ENCODE peak calls at places on chromosomes 6 and 20, in six cellular contexts. L is neuronal stem cell, P is brain microvascular endothelial cell, I is GM12865, K is fibroblast of the aortic adventitia, Y is heart right ventricle. D is an unnamed sample.

GRCh38 chr6:134041093-134041492 is 11.3 kb downstream of the SLC2A12 start:
- DNase-seq in I (no peak), K (peak; percentile 67), Y (no peak), P (peak; percentile 50), L (no peak), D (peak; percentile 81)

GRCh38 chr6:37860226-37860839 is 40.8 kb downstream of the ZFAND3 start:
- DNase-seq in Y (peak; percentile 34), L (no peak), P (peak; percentile 47), I (peak; percentile 32), K (peak; percentile 72), D (peak; percentile 70)

GRCh38 chr6:89208551-89208950 is 8.6 kb downstream of the GABRR1 start:
- DNase-seq in Y (peak; percentile 10), K (no peak), I (no peak), P (no peak), L (no peak), D (peak; percentile 2)

GRCh38 chr6:17385660-17386059 is 7.7 kb upstream of the CAP2 start:
- DNase-seq in L (no peak), I (no peak), Y (no peak), P (peak; percentile 68), K (no peak), D (peak; percentile 49)

GRCh38 chr6:17705778-17706579 is 746 bp downstream of the NUP153 start:
- DNase-seq in K (peak; percentile 56), P (peak; percentile 33), Y (peak; percentile 61), I (peak; percentile 96), L (peak; percentile 69), D (peak; percentile 69)

GRCh38 chr6:112296122-112296521 is 41.8 kb upstream of the LAMA4 start:
- DNase-seq in K (peak; percentile 47), I (peak; percentile 12), P (peak; percentile 84), L (no peak), Y (no peak), D (peak; percentile 74)

GRCh38 chr20:48208176-48208575 is 422.9 kb upstream of the SULF2 start:
- DNase-seq in P (no peak), I (no peak), L (no peak), K (no peak), Y (no peak), D (no peak)

GRCh38 chr6:70398783-70399730 is 14.3 kb upstream of the FAM135A start:
- DNase-seq in I (no peak), P (peak; percentile 27), K (peak; percentile 27), L (no peak), Y (peak; percentile 13), D (peak; percentile 59)

GRCh38 chr6:107103082-107103481 is 12.2 kb downstream of the BEND3 start:
- DNase-seq in Y (no peak), I (no peak), L (no peak), P (no peak), K (no peak), D (no peak)

GRCh38 chr6:25449774-25450173 is 170.6 kb downstream of the CARMIL1 start:
- DNase-seq in K (no peak), P (peak; percentile 14), I (no peak), L (no peak), Y (no peak), D (peak; percentile 59)

GRCh38 chr6:14202947-14203346 is 85.4 kb downstream of the CD83 start:
- DNase-seq in P (no peak), K (no peak), Y (no peak), L (no peak), I (no peak), D (no peak)

GRCh38 chr20:8473459-8473858 is 341.4 kb downstream of the PLCB1 start:
- DNase-seq in P (no peak), I (no peak), K (peak; percentile 14), Y (peak; percentile 4), L (no peak), D (no peak)

GRCh38 chr6:152378154-152378553 is 259.0 kb downstream of the SYNE1 start:
- DNase-seq in K (no peak), L (no peak), I (no peak), P (peak; percentile 44), Y (no peak), D (peak; percentile 54)
- H3K4me3 ChIP-seq in K (peak overlapping the region; percentile 57), L (no peak overlapping the region), I (no peak overlapping the region), P (peak overlapping the region; percentile 21), Y (no peak overlapping the region), D (no peak overlapping the region)

DNA sequence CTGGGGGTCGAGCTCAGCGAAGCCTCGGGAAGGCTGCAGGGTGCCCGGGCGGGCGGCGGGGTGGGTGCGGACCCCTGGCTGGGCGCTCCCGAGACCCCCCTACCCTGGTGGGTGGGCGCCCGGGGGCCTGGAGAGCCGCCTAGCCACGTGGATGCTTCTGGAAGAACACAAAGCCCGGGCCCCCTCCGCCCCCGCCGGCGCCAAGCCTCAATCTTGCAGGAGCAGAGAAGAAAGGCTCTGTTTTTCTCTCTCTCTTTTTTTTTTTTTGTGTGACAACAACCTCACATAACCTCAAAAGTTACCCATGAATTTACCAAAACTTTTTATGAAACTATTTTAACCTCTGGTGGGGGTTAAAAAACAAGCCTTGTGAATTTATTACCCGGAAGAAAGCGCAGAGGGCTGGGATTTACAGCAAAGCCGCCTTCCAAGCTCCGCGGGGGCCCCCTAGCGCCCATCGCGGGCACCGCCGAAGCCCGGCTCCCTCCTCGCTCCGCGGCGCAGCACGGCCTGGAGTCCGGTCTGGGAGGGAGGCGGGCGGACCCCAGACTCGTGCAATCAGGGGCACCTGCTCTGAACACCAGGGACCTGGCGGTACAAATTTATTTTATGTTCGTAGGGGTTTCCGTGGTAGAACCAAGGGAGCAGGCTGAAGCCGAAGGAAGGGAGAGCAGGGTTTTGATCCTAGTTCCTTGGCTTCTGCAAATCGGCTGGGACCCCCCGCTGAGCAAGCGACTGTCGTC is 58.8 kb downstream of the ZNF831 start:
- DNase-seq in I (peak; percentile 76), P (peak; percentile 57), Y (peak; percentile 77), L (peak; percentile 82), K (peak; percentile 76), D (peak; percentile 83)
- H3K4me3 ChIP-seq in I (peak overlapping the region; percentile 57), P (peak overlapping the region; percentile 49), Y (peak overlapping the region; percentile 61), L (peak overlapping the region; percentile 11), K (peak overlapping the region; percentile 62), D (peak overlapping the region; percentile 56)

DNA sequence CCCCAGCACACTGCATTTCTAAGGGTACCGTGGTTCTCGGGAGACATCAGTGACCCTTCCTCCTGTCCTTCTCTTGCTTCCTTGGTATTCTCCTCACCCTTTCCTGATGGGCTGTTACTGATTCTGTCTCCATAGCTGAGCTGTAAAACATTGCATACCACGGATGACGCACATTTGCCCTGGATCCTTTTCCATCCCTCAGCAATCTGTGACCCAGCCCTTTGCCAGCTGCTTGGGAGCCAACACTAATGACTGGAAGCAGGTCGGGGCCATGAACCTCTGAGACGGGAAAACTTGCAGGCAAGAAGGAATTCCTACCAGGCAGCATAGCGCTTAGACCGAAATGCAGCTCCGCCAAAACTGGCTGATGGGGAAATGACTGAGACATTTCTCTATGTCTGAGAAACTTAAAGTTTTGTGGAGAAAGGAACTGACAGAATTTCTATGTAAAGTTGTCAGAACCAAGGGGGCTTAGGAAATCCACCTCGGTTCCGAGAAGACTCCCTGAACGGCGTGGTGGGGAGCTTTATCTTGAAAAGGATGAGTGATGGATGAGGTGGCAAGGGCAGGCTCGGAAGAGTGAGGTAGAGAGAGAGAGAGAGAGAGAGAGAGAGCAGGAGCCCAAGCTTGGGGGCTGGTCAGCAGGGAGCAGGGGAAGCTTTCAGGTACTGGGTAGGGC is 19.2 kb downstream of the TUBB2B start:
- DNase-seq in Y (no peak), K (peak; percentile 94), I (no peak), P (peak; percentile 89), L (no peak), D (peak; percentile 54)
- H3K4me3 ChIP-seq in Y (no peak overlapping the region), K (peak overlapping the region; percentile 17), I (no peak overlapping the region), P (no peak overlapping the region), L (no peak overlapping the region), D (no peak overlapping the region)

GRCh38 chr6:20313960-20314530 is 87.6 kb upstream of the E2F3 start:
- DNase-seq in I (no peak), Y (no peak), P (no peak), K (no peak), L (no peak), D (no peak)

GRCh38 chr6:20315456-20315855 is 86.2 kb upstream of the E2F3 start:
- DNase-seq in I (no peak), Y (no peak), L (no peak), K (no peak), P (no peak), D (no peak)

GRCh38 chr6:20318851-20319387 is 82.8 kb upstream of the E2F3 start:
- DNase-seq in P (no peak), I (no peak), L (no peak), Y (no peak), K (no peak), D (no peak)

GRCh38 chr6:20317430-20317829 is 84.2 kb upstream of the E2F3 start:
- DNase-seq in L (no peak), Y (no peak), P (no peak), K (no peak), I (no peak), D (no peak)

DNA sequence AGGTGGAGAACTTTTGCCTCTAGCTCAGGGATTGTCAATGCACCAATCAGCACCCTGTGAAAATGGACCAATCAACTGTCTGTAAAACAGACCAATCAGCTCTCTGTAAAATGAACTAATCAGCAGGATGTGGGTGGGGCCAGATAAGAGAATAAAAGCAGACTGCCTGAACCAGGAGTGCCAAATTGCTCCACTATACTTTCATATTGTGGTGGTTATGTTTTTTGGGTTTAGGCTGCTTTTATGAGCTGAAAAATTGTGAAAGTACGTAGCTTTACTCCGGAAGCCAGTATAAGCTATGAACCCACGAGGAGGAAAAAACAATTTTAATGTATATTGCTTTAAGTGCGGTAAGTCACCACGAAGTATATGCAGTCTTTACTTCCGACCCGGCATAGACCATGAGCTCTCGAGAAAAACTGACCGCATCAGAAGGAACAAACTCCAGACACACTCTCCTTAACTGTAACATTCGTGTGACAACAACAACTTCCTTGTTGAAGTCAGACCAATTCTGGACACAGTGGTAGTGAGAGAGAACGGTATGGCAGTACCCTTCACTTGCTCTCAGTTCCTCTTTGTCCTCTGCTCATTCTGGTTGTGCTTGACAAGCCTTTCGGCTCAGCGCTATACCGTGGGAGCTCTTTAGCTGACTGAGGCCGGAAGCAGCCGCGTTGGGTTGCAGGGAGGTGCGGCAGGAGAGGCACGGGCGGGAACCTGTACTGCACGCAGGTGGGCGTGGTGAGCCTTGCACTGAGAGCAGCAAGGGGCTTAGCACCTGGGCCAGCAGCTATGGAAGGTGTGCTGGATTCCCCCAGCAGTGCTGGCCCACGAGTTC is 81.9 kb upstream of the E2F3 start:
- DNase-seq in I (peak; percentile 97), P (no peak), L (no peak), K (no peak), Y (no peak), D (no peak)
- H3K4me3 ChIP-seq in I (peak overlapping the region; percentile 54), P (no peak overlapping the region), L (peak overlapping the region; percentile 30), K (no peak overlapping the region), Y (no peak overlapping the region), D (no peak overlapping the region)

DNA sequence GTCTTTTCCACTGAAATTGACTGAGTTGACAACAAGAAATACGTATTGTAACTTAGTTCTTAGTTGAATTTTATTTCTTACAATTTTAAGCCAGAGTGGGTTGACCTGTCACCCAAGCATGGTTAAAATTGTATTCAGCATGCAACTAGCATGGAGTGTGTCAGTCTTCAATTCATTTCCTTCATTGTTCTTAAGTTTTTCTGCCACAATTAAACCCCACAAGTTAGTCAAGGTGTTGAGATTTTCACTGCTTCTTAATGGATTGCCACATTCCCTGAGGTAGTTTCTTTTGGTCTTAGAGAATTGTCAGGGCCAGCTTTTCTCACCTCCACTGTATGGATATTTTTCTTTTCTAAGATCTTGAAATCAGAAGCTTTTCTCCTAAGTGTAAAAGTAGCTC is 2.1 kb downstream of the PTPN1 start:
- DNase-seq in K (no peak), Y (no peak), I (no peak), P (no peak), L (no peak), D (no peak)
- H3K4me3 ChIP-seq in K (peak overlapping the region; percentile 93), Y (peak overlapping the region; percentile 97), I (peak overlapping the region; percentile 99), P (peak overlapping the region; percentile 98), L (no peak overlapping the region), D (peak overlapping the region; percentile 98)